ENCODE peak calls at places on chromosomes 12 and 14, in seven cellular contexts. One of them, this sample, is unnamed. For H3K4me1, the result is how much of the 10 kb centered on the place peaks cover.

GRCh38 chr12:113063396-113064350 is 7.1 kb downstream of the DTX1 start:
- DNase-seq in OCI-LY7: peak
- DNase-seq in tibial artery: no peak
- DNase-seq in right cardiac atrium: no peak
- DNase-seq in gastrocnemius medialis: no peak
- DNase-seq in mesenchymal stem cell: no peak
- DNase-seq in Peyer's patch: no peak
- DNase-seq in this sample: peak

GRCh38 chr12:111766608-111767361 is at the start of gene ALDH2:
- DNase-seq in OCI-LY7: peak
- DNase-seq in tibial artery: peak
- DNase-seq in right cardiac atrium: peak
- DNase-seq in gastrocnemius medialis: peak
- DNase-seq in mesenchymal stem cell: peak
- DNase-seq in Peyer's patch: peak
- DNase-seq in this sample: peak

GRCh38 chr12:92472198-92472597 is 230.6 kb upstream of the PLEKHG7 start:
- DNase-seq in OCI-LY7: no peak
- DNase-seq in tibial artery: no peak
- DNase-seq in right cardiac atrium: no peak
- DNase-seq in gastrocnemius medialis: no peak
- DNase-seq in mesenchymal stem cell: peak
- DNase-seq in Peyer's patch: no peak
- DNase-seq in this sample: no peak

GRCh38 chr14:75259510-75259855 is 19.1 kb upstream of the FOS start:
- DNase-seq in OCI-LY7: no peak
- DNase-seq in tibial artery: no peak
- DNase-seq in right cardiac atrium: no peak
- DNase-seq in gastrocnemius medialis: no peak
- DNase-seq in mesenchymal stem cell: no peak
- DNase-seq in Peyer's patch: no peak
- DNase-seq in this sample: peak

GRCh38 chr12:104478396-104479140 is 21.8 kb downstream of the CHST11 start:
- DNase-seq in OCI-LY7: peak
- DNase-seq in tibial artery: no peak
- DNase-seq in right cardiac atrium: no peak
- DNase-seq in gastrocnemius medialis: no peak
- DNase-seq in mesenchymal stem cell: peak
- DNase-seq in Peyer's patch: peak
- DNase-seq in this sample: no peak

GRCh38 chr14:56659964-56660551 is 80.5 kb downstream of the TMEM260 start:
- DNase-seq in OCI-LY7: peak
- DNase-seq in tibial artery: no peak
- DNase-seq in right cardiac atrium: no peak
- DNase-seq in gastrocnemius medialis: no peak
- DNase-seq in mesenchymal stem cell: peak
- DNase-seq in Peyer's patch: no peak
- DNase-seq in this sample: peak

GRCh38 chr14:104680056-104680805 is 9.2 kb upstream of the INF2 start:
- DNase-seq in OCI-LY7: no peak
- DNase-seq in tibial artery: peak
- DNase-seq in right cardiac atrium: peak
- DNase-seq in gastrocnemius medialis: no peak
- DNase-seq in mesenchymal stem cell: peak
- DNase-seq in Peyer's patch: peak
- DNase-seq in this sample: peak

GRCh38 chr12:78473136-78473535 is 391.4 kb upstream of the SYT1 start:
- DNase-seq in OCI-LY7: no peak
- DNase-seq in tibial artery: no peak
- DNase-seq in right cardiac atrium: no peak
- DNase-seq in gastrocnemius medialis: no peak
- DNase-seq in mesenchymal stem cell: no peak
- DNase-seq in Peyer's patch: no peak
- DNase-seq in this sample: no peak

GRCh38 chr14:52902971-52903385 is 47.9 kb downstream of the FERMT2 start:
- DNase-seq in OCI-LY7: no peak
- DNase-seq in tibial artery: no peak
- DNase-seq in right cardiac atrium: no peak
- DNase-seq in gastrocnemius medialis: no peak
- DNase-seq in mesenchymal stem cell: peak
- DNase-seq in Peyer's patch: no peak
- DNase-seq in this sample: peak

GRCh38 chr14:97395068-97395467 is 597.9 kb downstream of the VRK1 start:
- DNase-seq in OCI-LY7: no peak
- DNase-seq in tibial artery: no peak
- DNase-seq in right cardiac atrium: no peak
- DNase-seq in gastrocnemius medialis: no peak
- DNase-seq in mesenchymal stem cell: no peak
- DNase-seq in Peyer's patch: no peak
- DNase-seq in this sample: no peak

GRCh38 chr12:59717436-59717835 is 121.6 kb downstream of the SLC16A7 start:
- DNase-seq in OCI-LY7: no peak
- DNase-seq in tibial artery: no peak
- DNase-seq in right cardiac atrium: no peak
- DNase-seq in gastrocnemius medialis: no peak
- DNase-seq in mesenchymal stem cell: no peak
- DNase-seq in Peyer's patch: no peak
- DNase-seq in this sample: no peak

GRCh38 chr12:6376079-6376941 is 947 bp upstream of the SCNN1A start:
- DNase-seq in OCI-LY7: no peak
- DNase-seq in tibial artery: peak
- DNase-seq in right cardiac atrium: peak
- DNase-seq in gastrocnemius medialis: no peak
- DNase-seq in mesenchymal stem cell: peak
- DNase-seq in Peyer's patch: peak
- DNase-seq in this sample: peak

GRCh38 chr12:6376965-6377666 is 1.8 kb upstream of the SCNN1A start:
- DNase-seq in OCI-LY7: peak
- DNase-seq in tibial artery: peak
- DNase-seq in right cardiac atrium: no peak
- DNase-seq in gastrocnemius medialis: no peak
- DNase-seq in mesenchymal stem cell: no peak
- DNase-seq in Peyer's patch: peak
- DNase-seq in this sample: peak

GRCh38 chr12:6374028-6374780 is 1.2 kb downstream of the SCNN1A start:
- DNase-seq in OCI-LY7: no peak
- DNase-seq in tibial artery: no peak
- DNase-seq in right cardiac atrium: no peak
- DNase-seq in gastrocnemius medialis: no peak
- DNase-seq in mesenchymal stem cell: no peak
- DNase-seq in Peyer's patch: peak
- DNase-seq in this sample: peak

GRCh38 chr12:6374781-6375150 is 597 bp downstream of the SCNN1A start:
- DNase-seq in OCI-LY7: no peak
- DNase-seq in tibial artery: no peak
- DNase-seq in right cardiac atrium: no peak
- DNase-seq in gastrocnemius medialis: no peak
- DNase-seq in mesenchymal stem cell: no peak
- DNase-seq in Peyer's patch: peak
- DNase-seq in this sample: no peak

DNA sequence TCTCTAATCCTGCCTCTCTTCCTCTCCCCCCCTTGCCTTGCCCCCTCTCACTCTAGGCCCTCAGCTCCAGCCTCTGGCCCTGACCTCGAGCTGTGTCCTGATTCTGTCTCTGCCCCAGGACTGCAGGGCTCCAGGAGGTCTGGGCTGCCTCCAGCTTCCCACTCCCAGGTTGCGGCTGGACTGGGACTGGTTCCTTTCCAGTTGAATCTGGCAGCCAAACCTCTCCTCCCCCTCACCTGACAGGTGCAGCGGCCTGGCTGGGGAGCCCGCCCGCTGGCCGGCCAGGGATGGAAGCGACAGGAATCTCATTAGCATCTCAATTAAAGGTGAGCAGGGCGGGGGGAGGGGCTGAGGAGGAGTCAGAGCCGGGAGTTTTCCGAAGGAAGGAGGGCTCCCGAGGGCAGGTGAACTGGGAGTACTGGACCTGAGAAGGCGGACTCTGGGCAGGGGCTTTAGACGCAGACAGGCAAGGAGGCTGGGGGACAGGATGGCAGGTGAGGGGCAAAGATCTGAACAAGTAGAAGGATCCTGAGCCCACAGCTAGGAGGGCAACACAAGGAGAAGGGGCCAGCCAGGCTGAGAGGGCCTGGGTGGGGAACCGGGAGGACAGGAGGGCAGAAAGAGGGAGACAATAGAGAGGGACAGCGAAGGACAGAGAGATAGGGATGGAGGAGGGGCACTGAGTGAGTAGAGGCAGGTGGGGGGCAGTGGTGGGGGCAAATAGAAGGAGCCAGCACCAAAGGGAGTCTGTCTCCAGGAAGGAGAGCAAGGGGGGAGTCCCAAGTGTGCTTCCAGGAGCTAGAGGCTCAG is at the start of gene SCNN1A:
- DNase-seq in OCI-LY7: no peak
- DNase-seq in tibial artery: peak
- DNase-seq in right cardiac atrium: peak
- DNase-seq in gastrocnemius medialis: no peak
- DNase-seq in mesenchymal stem cell: no peak
- DNase-seq in Peyer's patch: peak
- DNase-seq in this sample: peak
- H3K4me1 ChIP-seq in OCI-LY7: under half
- H3K4me1 ChIP-seq in tibial artery: half or more
- H3K4me1 ChIP-seq in right cardiac atrium: under half
- H3K4me1 ChIP-seq in gastrocnemius medialis: under half
- H3K4me1 ChIP-seq in mesenchymal stem cell: half or more
- H3K4me1 ChIP-seq in Peyer's patch: under half
- H3K4me1 ChIP-seq in this sample: under half

DNA sequence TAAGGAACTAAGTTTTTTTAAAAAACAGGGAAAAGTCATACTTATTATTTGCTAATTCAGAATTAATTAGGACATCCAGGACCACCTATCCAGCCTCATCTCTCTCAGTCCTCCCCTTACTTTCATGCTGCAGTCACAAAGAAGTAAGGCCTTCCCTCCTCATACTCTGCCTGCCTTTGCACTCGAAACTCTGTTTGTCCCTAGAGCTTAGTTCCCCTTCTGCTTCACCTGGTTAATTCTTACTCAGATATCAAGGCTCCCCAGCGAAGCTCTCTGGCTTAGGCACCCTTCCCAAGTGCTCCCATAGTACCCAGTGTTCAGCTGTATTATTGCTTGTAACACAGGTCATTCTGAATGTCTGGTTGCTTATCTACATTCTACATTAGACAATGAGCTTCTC is 81.4 kb downstream of the ERGIC2 start:
- DNase-seq in OCI-LY7: no peak
- DNase-seq in tibial artery: no peak
- DNase-seq in right cardiac atrium: no peak
- DNase-seq in gastrocnemius medialis: no peak
- DNase-seq in mesenchymal stem cell: no peak
- DNase-seq in Peyer's patch: no peak
- DNase-seq in this sample: no peak
- H3K4me3 ChIP-seq in OCI-LY7: no peak
- H3K4me3 ChIP-seq in tibial artery: no peak
- H3K4me3 ChIP-seq in right cardiac atrium: no peak
- H3K4me3 ChIP-seq in gastrocnemius medialis: no peak
- H3K4me3 ChIP-seq in mesenchymal stem cell: no peak
- H3K4me3 ChIP-seq in Peyer's patch: no peak
- H3K4me3 ChIP-seq in this sample: no peak

GRCh38 chr14:89303452-89304435 is 113.3 kb downstream of the FOXN3 start:
- DNase-seq in OCI-LY7: peak
- DNase-seq in tibial artery: peak
- DNase-seq in right cardiac atrium: peak
- DNase-seq in gastrocnemius medialis: peak
- DNase-seq in mesenchymal stem cell: peak
- DNase-seq in Peyer's patch: peak
- DNase-seq in this sample: peak

GRCh38 chr14:89302396-89302950 is 114.6 kb downstream of the FOXN3 start:
- DNase-seq in OCI-LY7: no peak
- DNase-seq in tibial artery: peak
- DNase-seq in right cardiac atrium: no peak
- DNase-seq in gastrocnemius medialis: no peak
- DNase-seq in mesenchymal stem cell: peak
- DNase-seq in Peyer's patch: no peak
- DNase-seq in this sample: no peak

GRCh38 chr14:89308232-89308959 is 108.6 kb downstream of the FOXN3 start:
- DNase-seq in OCI-LY7: peak
- DNase-seq in tibial artery: no peak
- DNase-seq in right cardiac atrium: no peak
- DNase-seq in gastrocnemius medialis: no peak
- DNase-seq in mesenchymal stem cell: no peak
- DNase-seq in Peyer's patch: no peak
- DNase-seq in this sample: peak

GRCh38 chr14:89307409-89307808 is 109.6 kb downstream of the FOXN3 start:
- DNase-seq in OCI-LY7: peak
- DNase-seq in tibial artery: no peak
- DNase-seq in right cardiac atrium: no peak
- DNase-seq in gastrocnemius medialis: peak
- DNase-seq in mesenchymal stem cell: no peak
- DNase-seq in Peyer's patch: no peak
- DNase-seq in this sample: no peak

DNA sequence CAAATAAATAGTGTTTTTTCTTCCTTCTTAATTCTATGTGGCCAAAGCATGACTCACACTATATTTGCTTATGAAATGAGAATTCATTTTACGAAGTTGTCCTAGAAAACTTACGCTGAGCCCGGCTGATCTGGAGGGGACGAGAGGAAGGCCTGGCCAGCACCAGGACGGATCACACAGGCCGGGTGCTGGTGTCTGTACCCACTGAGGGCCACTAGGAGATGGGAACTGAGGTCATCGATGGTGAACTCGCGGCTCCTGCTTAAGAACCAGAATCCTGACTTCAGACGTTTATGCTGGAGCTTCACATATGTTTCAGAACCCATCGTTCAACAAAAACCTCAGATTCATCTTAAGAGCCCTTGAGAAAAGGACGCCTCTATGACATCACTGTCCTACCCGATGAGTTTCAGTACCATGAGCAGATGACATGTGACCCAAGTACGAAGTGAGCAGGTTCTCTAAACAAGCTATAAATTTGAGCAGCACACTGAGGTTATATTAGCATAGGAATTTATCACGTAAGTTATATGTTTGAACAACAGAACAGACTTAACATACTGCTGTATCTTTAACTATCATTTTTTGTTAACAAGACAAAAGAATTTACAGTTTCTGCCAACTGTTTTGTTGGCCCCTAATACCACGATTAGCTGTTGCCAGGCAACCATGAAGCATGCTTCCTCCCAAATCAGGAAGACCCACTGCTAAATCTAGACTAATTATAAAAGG is 111.9 kb downstream of the FOXN3 start:
- DNase-seq in OCI-LY7: peak
- DNase-seq in tibial artery: peak
- DNase-seq in right cardiac atrium: no peak
- DNase-seq in gastrocnemius medialis: no peak
- DNase-seq in mesenchymal stem cell: peak
- DNase-seq in Peyer's patch: peak
- DNase-seq in this sample: peak
- H3K4me1 ChIP-seq in OCI-LY7: half or more
- H3K4me1 ChIP-seq in tibial artery: half or more
- H3K4me1 ChIP-seq in right cardiac atrium: under half
- H3K4me1 ChIP-seq in gastrocnemius medialis: half or more
- H3K4me1 ChIP-seq in mesenchymal stem cell: under half
- H3K4me1 ChIP-seq in Peyer's patch: under half
- H3K4me1 ChIP-seq in this sample: under half

DNA sequence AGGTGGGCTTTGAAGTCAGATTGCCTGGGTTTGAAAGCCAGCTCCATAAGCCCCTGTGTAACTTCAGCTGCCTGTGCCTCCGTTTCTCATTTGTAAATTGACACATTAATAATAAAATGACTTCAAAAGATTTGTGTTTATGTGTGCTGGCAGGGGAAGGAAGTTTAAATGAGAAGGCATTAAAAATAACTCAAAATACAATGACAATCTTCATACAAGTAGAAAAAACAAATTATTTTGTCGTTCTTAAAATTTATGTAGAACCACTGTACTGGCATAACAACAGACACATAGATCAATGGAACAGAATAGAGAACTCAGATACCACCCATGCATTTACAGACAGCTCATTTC is 83.0 kb downstream of the PPM1A start:
- DNase-seq in OCI-LY7: no peak
- DNase-seq in tibial artery: no peak
- DNase-seq in right cardiac atrium: no peak
- DNase-seq in gastrocnemius medialis: no peak
- DNase-seq in mesenchymal stem cell: no peak
- DNase-seq in Peyer's patch: no peak
- DNase-seq in this sample: no peak
- H3K4me3 ChIP-seq in OCI-LY7: peak
- H3K4me3 ChIP-seq in tibial artery: peak
- H3K4me3 ChIP-seq in right cardiac atrium: peak
- H3K4me3 ChIP-seq in gastrocnemius medialis: no peak
- H3K4me3 ChIP-seq in mesenchymal stem cell: no peak
- H3K4me3 ChIP-seq in Peyer's patch: peak
- H3K4me3 ChIP-seq in this sample: peak

This sample was measured in osteoblast.